ENCODE peak calls at places on chromosomes 2 and 18, in five cellular contexts. One of them, this sample, is unnamed. For H3K4me1, the result is how much of the 10 kb centered on the place peaks cover.

GRCh38 chr2:48543895-48544294 is 13.9 kb downstream of the STON1 start:
- DNase-seq in A549: no peak
- DNase-seq in K562: no peak
- DNase-seq in GM12878: no peak
- DNase-seq in HepG2: no peak
- DNase-seq in this sample: no peak

GRCh38 chr2:67455219-67456142 is 58.3 kb downstream of the ETAA1 start:
- DNase-seq in A549: no peak
- DNase-seq in K562: no peak
- DNase-seq in GM12878: no peak
- DNase-seq in HepG2: peak
- DNase-seq in this sample: no peak

GRCh38 chr2:12076810-12077209 is 330.4 kb downstream of the LPIN1 start:
- DNase-seq in A549: no peak
- DNase-seq in K562: no peak
- DNase-seq in GM12878: no peak
- DNase-seq in HepG2: no peak
- DNase-seq in this sample: no peak

GRCh38 chr18:62596145-62597005 is 73.5 kb downstream of the ZCCHC2 start:
- DNase-seq in A549: no peak
- DNase-seq in K562: no peak
- DNase-seq in GM12878: no peak
- DNase-seq in HepG2: no peak
- DNase-seq in this sample: no peak

GRCh38 chr2:172878260-172878659 is 142.6 kb downstream of the RAPGEF4 start:
- DNase-seq in A549: no peak
- DNase-seq in K562: no peak
- DNase-seq in GM12878: no peak
- DNase-seq in HepG2: no peak
- DNase-seq in this sample: peak

GRCh38 chr2:216692636-216693413 is 2.5 kb downstream of the IGFBP5 start:
- DNase-seq in A549: peak
- DNase-seq in K562: peak
- DNase-seq in GM12878: no peak
- DNase-seq in HepG2: no peak
- DNase-seq in this sample: peak

GRCh38 chr2:72630767-72631166 is 195.1 kb downstream of the EXOC6B start:
- DNase-seq in A549: no peak
- DNase-seq in K562: no peak
- DNase-seq in GM12878: no peak
- DNase-seq in HepG2: no peak
- DNase-seq in this sample: peak

GRCh38 chr2:167052825-167053224 is 164.5 kb downstream of the XIRP2 start:
- DNase-seq in A549: no peak
- DNase-seq in K562: no peak
- DNase-seq in GM12878: no peak
- DNase-seq in HepG2: no peak
- DNase-seq in this sample: no peak

GRCh38 chr2:195902857-195903256 is 165.8 kb downstream of the DNAH7 start:
- DNase-seq in A549: no peak
- DNase-seq in K562: no peak
- DNase-seq in GM12878: no peak
- DNase-seq in HepG2: no peak
- DNase-seq in this sample: no peak

GRCh38 chr2:177429688-177430325 is 37.2 kb downstream of the AGPS start:
- DNase-seq in A549: no peak
- DNase-seq in K562: no peak
- DNase-seq in GM12878: no peak
- DNase-seq in HepG2: no peak
- DNase-seq in this sample: no peak

GRCh38 chr2:2788076-2788475 is 457.0 kb upstream of the MYT1L start:
- DNase-seq in A549: no peak
- DNase-seq in K562: no peak
- DNase-seq in GM12878: no peak
- DNase-seq in HepG2: no peak
- DNase-seq in this sample: no peak

GRCh38 chr2:127097471-127097765 is 9.5 kb downstream of the BIN1 start:
- DNase-seq in A549: no peak
- DNase-seq in K562: no peak
- DNase-seq in GM12878: no peak
- DNase-seq in HepG2: no peak
- DNase-seq in this sample: no peak

GRCh38 chr2:174697267-174697666 is 67.0 kb downstream of the CHRNA1 start:
- DNase-seq in A549: peak
- DNase-seq in K562: peak
- DNase-seq in GM12878: no peak
- DNase-seq in HepG2: peak
- DNase-seq in this sample: peak

GRCh38 chr2:231900975-231901374 is 25.2 kb downstream of the NPPC start:
- DNase-seq in A549: no peak
- DNase-seq in K562: peak
- DNase-seq in GM12878: no peak
- DNase-seq in HepG2: no peak
- DNase-seq in this sample: no peak

GRCh38 chr2:234162876-234163275 is 112.4 kb downstream of the SPP2 start:
- DNase-seq in A549: no peak
- DNase-seq in K562: no peak
- DNase-seq in GM12878: no peak
- DNase-seq in HepG2: no peak
- DNase-seq in this sample: no peak

GRCh38 chr2:239152239-239152915 is 248.4 kb downstream of the HDAC4 start:
- DNase-seq in A549: no peak
- DNase-seq in K562: no peak
- DNase-seq in GM12878: no peak
- DNase-seq in HepG2: no peak
- DNase-seq in this sample: no peak

GRCh38 chr2:121583555-121583954 is 52.9 kb downstream of the RNU4ATAC start:
- DNase-seq in A549: no peak
- DNase-seq in K562: no peak
- DNase-seq in GM12878: no peak
- DNase-seq in HepG2: no peak
- DNase-seq in this sample: no peak

GRCh38 chr2:194819367-194819766 is 837.7 kb upstream of the SLC39A10 start:
- DNase-seq in A549: no peak
- DNase-seq in K562: no peak
- DNase-seq in GM12878: no peak
- DNase-seq in HepG2: no peak
- DNase-seq in this sample: peak

GRCh38 chr2:204533629-204534370 is 11.5 kb upstream of the PARD3B start:
- DNase-seq in A549: no peak
- DNase-seq in K562: no peak
- DNase-seq in GM12878: no peak
- DNase-seq in HepG2: no peak
- DNase-seq in this sample: peak

GRCh38 chr2:75194184-75194868 is 5.0 kb downstream of the TACR1 start:
- DNase-seq in A549: no peak
- DNase-seq in K562: no peak
- DNase-seq in GM12878: no peak
- DNase-seq in HepG2: no peak
- DNase-seq in this sample: no peak

GRCh38 chr2:46364797-46365457 is 67.7 kb downstream of the EPAS1 start:
- DNase-seq in A549: peak
- DNase-seq in K562: peak
- DNase-seq in GM12878: no peak
- DNase-seq in HepG2: peak
- DNase-seq in this sample: peak

GRCh38 chr2:12770569-12770968 is 53.8 kb downstream of the TRIB2 start:
- DNase-seq in A549: no peak
- DNase-seq in K562: no peak
- DNase-seq in GM12878: no peak
- DNase-seq in HepG2: no peak
- DNase-seq in this sample: no peak

GRCh38 chr2:151085101-151085640 is 176.5 kb downstream of the RBM43 start:
- DNase-seq in A549: no peak
- DNase-seq in K562: no peak
- DNase-seq in GM12878: no peak
- DNase-seq in HepG2: no peak
- DNase-seq in this sample: no peak

GRCh38 chr18:13680612-13681011 is 45.7 kb downstream of the FAM210A start:
- DNase-seq in A549: peak
- DNase-seq in K562: peak
- DNase-seq in GM12878: no peak
- DNase-seq in HepG2: peak
- DNase-seq in this sample: no peak

GRCh38 chr2:184646177-184646576 is 47.8 kb downstream of the ZNF804A start:
- DNase-seq in A549: no peak
- DNase-seq in K562: no peak
- DNase-seq in GM12878: no peak
- DNase-seq in HepG2: no peak
- DNase-seq in this sample: no peak

GRCh38 chr2:6073260-6074141 is 381.3 kb downstream of the SOX11 start:
- DNase-seq in A549: no peak
- DNase-seq in K562: no peak
- DNase-seq in GM12878: no peak
- DNase-seq in HepG2: no peak
- DNase-seq in this sample: no peak

GRCh38 chr2:18455256-18455862 is 105.1 kb downstream of the RDH14 start:
- DNase-seq in A549: no peak
- DNase-seq in K562: no peak
- DNase-seq in GM12878: no peak
- DNase-seq in HepG2: peak
- DNase-seq in this sample: no peak

GRCh38 chr2:18454692-18455255 is 105.7 kb downstream of the RDH14 start:
- DNase-seq in A549: no peak
- DNase-seq in K562: no peak
- DNase-seq in GM12878: no peak
- DNase-seq in HepG2: no peak
- DNase-seq in this sample: no peak

GRCh38 chr2:18456026-18456425 is 104.4 kb downstream of the RDH14 start:
- DNase-seq in A549: no peak
- DNase-seq in K562: no peak
- DNase-seq in GM12878: no peak
- DNase-seq in HepG2: peak
- DNase-seq in this sample: peak
- TF ChIP-seq MYC in A549: no peak
- TF ChIP-seq MYC in K562: no peak
- TF ChIP-seq MYC in GM12878: no peak
- TF ChIP-seq MYC in HepG2: no peak
- TF ChIP-seq MYC in this sample: no peak

GRCh38 chr2:237735762-237736161 is 62.8 kb upstream of the RBM44 start:
- DNase-seq in A549: no peak
- DNase-seq in K562: no peak
- DNase-seq in GM12878: no peak
- DNase-seq in HepG2: no peak
- DNase-seq in this sample: peak

GRCh38 chr2:237736783-237737182 is 61.8 kb upstream of the RBM44 start:
- DNase-seq in A549: no peak
- DNase-seq in K562: no peak
- DNase-seq in GM12878: no peak
- DNase-seq in HepG2: no peak
- DNase-seq in this sample: no peak

GRCh38 chr2:237739101-237739500 is 59.5 kb upstream of the RBM44 start:
- DNase-seq in A549: no peak
- DNase-seq in K562: no peak
- DNase-seq in GM12878: no peak
- DNase-seq in HepG2: no peak
- DNase-seq in this sample: peak

GRCh38 chr2:237737196-237737865 is 61.2 kb upstream of the RBM44 start:
- DNase-seq in A549: no peak
- DNase-seq in K562: no peak
- DNase-seq in GM12878: no peak
- DNase-seq in HepG2: no peak
- DNase-seq in this sample: no peak

DNA sequence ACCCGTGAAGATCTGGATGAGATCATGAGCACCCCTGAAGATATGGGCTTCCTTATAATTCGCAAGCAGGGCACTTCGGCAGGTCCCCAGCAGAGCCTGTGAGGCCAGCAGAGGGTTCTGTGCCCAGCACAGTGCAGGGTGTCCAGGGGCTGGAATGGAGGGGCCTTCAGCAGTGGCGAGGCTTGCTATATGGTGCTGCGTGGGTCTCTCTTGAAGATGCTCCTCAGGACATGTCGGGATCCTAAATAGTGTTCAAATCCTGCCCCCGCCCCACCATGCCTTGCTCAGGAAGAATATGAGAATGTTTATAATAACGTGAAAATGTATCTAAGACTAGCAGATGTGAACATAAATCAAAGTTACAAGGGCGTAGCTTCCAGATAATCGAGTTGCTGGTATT is 60.3 kb upstream of the RBM44 start:
- DNase-seq in A549: no peak
- DNase-seq in K562: no peak
- DNase-seq in GM12878: no peak
- DNase-seq in HepG2: no peak
- DNase-seq in this sample: no peak
- H3K4me1 ChIP-seq in A549: under half
- H3K4me1 ChIP-seq in K562: under half
- H3K4me1 ChIP-seq in GM12878: under half
- H3K4me1 ChIP-seq in HepG2: half or more
- H3K4me1 ChIP-seq in this sample: under half

GRCh38 chr2:189982777-189983394 is 79.6 kb downstream of the MSTN start:
- DNase-seq in A549: peak
- DNase-seq in K562: peak
- DNase-seq in GM12878: no peak
- DNase-seq in HepG2: peak
- DNase-seq in this sample: peak
- TF ChIP-seq CTCF in A549: peak
- TF ChIP-seq CTCF in K562: peak
- TF ChIP-seq CTCF in GM12878: no peak
- TF ChIP-seq CTCF in HepG2: peak
- TF ChIP-seq CTCF in this sample: peak

GRCh38 chr18:213505-213904 is 54.3 kb downstream of the THOC1 start:
- DNase-seq in A549: no peak
- DNase-seq in K562: no peak
- DNase-seq in GM12878: no peak
- DNase-seq in HepG2: no peak
- DNase-seq in this sample: no peak

GRCh38 chr18:215448-216010 is 52.3 kb downstream of the THOC1 start:
- DNase-seq in A549: no peak
- DNase-seq in K562: no peak
- DNase-seq in GM12878: no peak
- DNase-seq in HepG2: no peak
- DNase-seq in this sample: no peak

GRCh38 chr18:212780-213179 is 54.4 kb downstream of the USP14 start:
- DNase-seq in A549: no peak
- DNase-seq in K562: peak
- DNase-seq in GM12878: no peak
- DNase-seq in HepG2: no peak
- DNase-seq in this sample: no peak

GRCh38 chr18:211582-211981 is 53.2 kb downstream of the USP14 start:
- DNase-seq in A549: no peak
- DNase-seq in K562: no peak
- DNase-seq in GM12878: no peak
- DNase-seq in HepG2: no peak
- DNase-seq in this sample: peak

GRCh38 chr18:213977-214376 is 53.9 kb downstream of the THOC1 start:
- DNase-seq in A549: no peak
- DNase-seq in K562: no peak
- DNase-seq in GM12878: no peak
- DNase-seq in HepG2: no peak
- DNase-seq in this sample: no peak
- TF ChIP-seq MYC in A549: no peak
- TF ChIP-seq MYC in K562: no peak
- TF ChIP-seq MYC in GM12878: no peak
- TF ChIP-seq MYC in HepG2: no peak
- TF ChIP-seq MYC in this sample: no peak